ENCODE peak calls at places on chromosome 20, in six cellular contexts. I, M, O, H, V and Y are unnamed samples.

GRCh38 chr20:41865938-41866337 is 247.8 kb upstream of the CHD6 start:
- DNase-seq in I (no peak), M (no peak), O (no peak), H (no peak), V (no peak), Y (no peak)

GRCh38 chr20:60867589-60867988 is 384.5 kb upstream of the CDH4 start:
- DNase-seq in I (no peak), M (no peak), O (no peak), H (no peak), V (no peak), Y (no peak)

GRCh38 chr20:39660251-39660650 is 698.1 kb downstream of the DHX35 start:
- DNase-seq in I (no peak), M (no peak), O (no peak), H (peak; percentile 1), V (no peak), Y (no peak)

GRCh38 chr20:4041748-4042411 is 26.5 kb upstream of the RNF24 start:
- DNase-seq in I (no peak), M (no peak), O (peak; percentile 87), H (peak; percentile 70), V (no peak), Y (peak; percentile 89)

GRCh38 chr20:905396-905961 is 10.7 kb downstream of the ANGPT4 start:
- DNase-seq in I (no peak), M (no peak), O (no peak), H (no peak), V (no peak), Y (no peak)

GRCh38 chr20:53927990-53928389 is 142.4 kb downstream of the BCAS1 start:
- DNase-seq in I (no peak), M (no peak), O (no peak), H (no peak), V (no peak), Y (no peak)

GRCh38 chr20:47809561-47809960 is 24.3 kb upstream of the SULF2 start:
- DNase-seq in I (peak; percentile 84), M (no peak), O (peak; percentile 77), H (no peak), V (no peak), Y (no peak)

GRCh38 chr20:46757754-46758678 is 48.6 kb downstream of the SLC2A10 start:
- DNase-seq in I (peak; percentile 66), M (no peak), O (peak; percentile 66), H (peak; percentile 62), V (peak; percentile 67), Y (peak; percentile 60)

DNA sequence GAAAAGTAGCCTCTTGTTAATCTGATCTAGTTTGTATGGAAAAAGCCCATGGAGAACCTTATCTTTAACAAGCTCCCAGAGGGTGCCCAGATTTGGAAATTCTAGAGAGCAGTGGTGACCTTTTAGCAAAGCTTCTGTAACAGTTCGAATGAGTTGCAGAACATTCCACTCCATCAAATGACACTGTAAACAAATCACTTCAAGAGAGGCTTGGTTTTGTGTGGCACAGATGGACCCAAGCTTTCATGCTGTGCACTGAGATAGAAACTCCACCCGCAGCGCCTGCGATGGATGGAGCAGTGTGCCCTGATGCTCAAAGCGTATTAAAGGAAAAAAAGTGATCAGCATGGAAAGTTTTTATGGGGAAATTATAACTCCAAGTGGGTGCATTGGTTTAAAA is 55.1 kb upstream of the ISM1 start:
- DNase-seq in I (no peak), M (no peak), O (no peak), H (no peak), V (no peak), Y (no peak)
- H2AK5ac ChIP-seq in I (no peak overlapping the region), M (no peak overlapping the region), O (no peak overlapping the region), H (no peak overlapping the region), V (no peak overlapping the region), Y (no peak overlapping the region)

DNA sequence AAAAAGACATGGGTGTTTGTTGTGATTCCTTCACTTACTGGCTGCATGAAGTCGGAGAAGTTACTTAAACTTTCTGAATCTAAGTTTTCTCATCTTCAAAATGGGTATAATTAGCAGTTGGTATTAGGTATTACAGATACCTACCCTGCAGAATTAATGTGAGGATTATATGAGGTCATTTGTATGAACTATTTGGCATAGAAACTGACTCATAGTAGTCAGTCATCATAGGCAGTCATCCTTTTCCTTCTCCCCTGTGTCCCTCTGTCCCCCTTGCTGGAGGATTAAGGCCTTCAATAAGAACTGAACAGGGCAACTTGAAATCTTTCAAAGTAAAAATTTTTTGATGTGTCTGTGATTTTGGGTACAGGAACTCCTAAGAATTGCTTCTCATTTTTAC is 26.3 kb downstream of the RALGAPB start:
- DNase-seq in I (no peak), M (no peak), O (no peak), H (no peak), V (no peak), Y (peak; percentile 13)
- H2AK5ac ChIP-seq in I (no peak overlapping the region), M (no peak overlapping the region), O (no peak overlapping the region), H (no peak overlapping the region), V (no peak overlapping the region), Y (no peak overlapping the region)

GRCh38 chr20:25310268-25310920 is 62.5 kb downstream of the PYGB start:
- DNase-seq in I (no peak), M (no peak), O (peak; percentile 64), H (peak; percentile 97), V (no peak), Y (peak; percentile 96)

GRCh38 chr20:25309395-25310267 is 61.7 kb downstream of the PYGB start:
- DNase-seq in I (no peak), M (no peak), O (peak; percentile 11), H (peak; percentile 93), V (no peak), Y (peak; percentile 80)

GRCh38 chr20:25306991-25307903 is 59.4 kb downstream of the PYGB start:
- DNase-seq in I (no peak), M (no peak), O (peak; percentile 28), H (no peak), V (no peak), Y (no peak)

GRCh38 chr20:25308083-25308491 is 60.2 kb downstream of the PYGB start:
- DNase-seq in I (no peak), M (no peak), O (no peak), H (no peak), V (no peak), Y (no peak)

GRCh38 chr20:25308671-25309394 is 60.9 kb downstream of the PYGB start:
- DNase-seq in I (no peak), M (no peak), O (no peak), H (peak; percentile 91), V (no peak), Y (peak; percentile 82)
- H2AK5ac ChIP-seq in I (no peak overlapping the region), M (no peak overlapping the region), O (no peak overlapping the region), H (peak overlapping the region; percentile 89), V (no peak overlapping the region), Y (peak overlapping the region; percentile 95)

GRCh38 chr20:51303731-51304670 is 238.5 kb downstream of the NFATC2 start:
- DNase-seq in I (no peak), M (no peak), O (no peak), H (no peak), V (no peak), Y (no peak)
- H2AK5ac ChIP-seq in I (no peak overlapping the region), M (no peak overlapping the region), O (peak overlapping the region; percentile 82), H (no peak overlapping the region), V (no peak overlapping the region), Y (no peak overlapping the region)

GRCh38 chr20:50628853-50629674 is 62.3 kb downstream of the RIPOR3 start:
- DNase-seq in I (no peak), M (no peak), O (no peak), H (no peak), V (no peak), Y (no peak)
- H2AK5ac ChIP-seq in I (no peak overlapping the region), M (no peak overlapping the region), O (no peak overlapping the region), H (peak overlapping the region; percentile 45), V (peak overlapping the region; percentile 88), Y (peak overlapping the region; percentile 74)

DNA sequence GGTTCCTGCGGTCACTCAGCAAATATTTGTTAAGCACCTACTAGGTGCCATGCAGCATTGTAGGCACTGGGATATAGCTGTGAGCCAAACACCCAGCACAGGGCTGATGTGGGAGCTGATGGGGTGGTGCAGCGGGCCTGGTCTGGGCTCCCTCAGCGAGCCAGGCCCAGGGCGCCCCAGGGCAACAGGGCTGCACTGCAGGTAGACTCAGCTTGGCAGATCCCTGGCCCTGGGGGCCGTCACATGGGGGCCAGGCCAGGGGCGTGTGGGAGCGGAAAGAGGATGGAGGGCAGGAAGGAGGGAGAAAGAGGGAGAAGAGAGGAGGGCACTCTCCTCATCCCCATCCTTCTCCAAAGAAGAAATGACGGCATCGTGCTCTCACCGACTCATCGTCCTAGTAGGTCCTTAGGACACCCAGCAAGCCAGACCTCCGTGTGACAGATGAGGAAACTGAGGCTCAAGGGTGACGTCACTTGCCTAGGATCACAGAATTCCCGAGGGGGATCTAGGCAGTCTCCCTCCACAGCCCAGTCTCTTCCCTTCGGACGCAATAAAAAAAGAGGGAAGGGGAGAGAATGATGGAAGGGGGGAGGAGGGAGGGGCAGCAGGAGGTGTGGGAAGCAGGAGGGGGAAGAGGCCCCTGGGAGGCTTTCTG is 53.3 kb downstream of the RBM38 start:
- DNase-seq in I (no peak), M (no peak), O (no peak), H (no peak), V (no peak), Y (no peak)
- H2AK5ac ChIP-seq in I (no peak overlapping the region), M (no peak overlapping the region), O (no peak overlapping the region), H (no peak overlapping the region), V (no peak overlapping the region), Y (peak overlapping the region; percentile 36)

DNA sequence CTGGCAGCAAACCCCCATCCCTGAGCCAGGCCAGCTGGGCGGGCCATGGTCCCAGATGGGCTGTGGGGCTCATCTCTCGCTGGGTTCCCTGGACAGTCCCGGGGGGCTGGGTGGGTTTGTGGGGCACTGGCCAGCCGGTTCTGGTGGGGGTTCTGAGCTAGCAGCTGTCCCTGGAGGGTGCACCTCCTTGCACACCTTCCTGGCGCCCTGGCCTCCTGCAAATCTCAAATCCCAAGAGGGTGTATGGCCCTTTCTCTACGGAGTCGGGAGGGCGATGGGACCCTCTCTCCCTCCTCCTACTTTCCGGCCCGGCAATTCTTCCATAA is 1.2 kb upstream of the LAMA5 start:
- DNase-seq in I (no peak), M (no peak), O (no peak), H (no peak), V (no peak), Y (no peak)
- H2AK5ac ChIP-seq in I (no peak overlapping the region), M (no peak overlapping the region), O (no peak overlapping the region), H (peak overlapping the region; percentile 86), V (peak overlapping the region; percentile 100), Y (peak overlapping the region; percentile 52)

GRCh38 chr20:63247678-63248228 is 6.5 kb downstream of the NKAIN4 start:
- DNase-seq in I (no peak), M (no peak), O (no peak), H (no peak), V (no peak), Y (no peak)
- H2AK5ac ChIP-seq in I (no peak overlapping the region), M (no peak overlapping the region), O (no peak overlapping the region), H (peak overlapping the region; percentile 90), V (no peak overlapping the region), Y (no peak overlapping the region)

GRCh38 chr20:57213924-57214323 is 52.5 kb downstream of the BMP7 start:
- DNase-seq in I (no peak), M (no peak), O (no peak), H (no peak), V (no peak), Y (no peak)

GRCh38 chr20:57211949-57212889 is 54.2 kb downstream of the BMP7 start:
- DNase-seq in I (peak; percentile 75), M (peak; percentile 34), O (peak; percentile 87), H (peak; percentile 74), V (peak; percentile 67), Y (peak; percentile 84)

GRCh38 chr20:57211406-57211805 is 55.0 kb downstream of the BMP7 start:
- DNase-seq in I (no peak), M (no peak), O (no peak), H (no peak), V (no peak), Y (no peak)

GRCh38 chr20:57213291-57213690 is 53.1 kb downstream of the BMP7 start:
- DNase-seq in I (no peak), M (no peak), O (no peak), H (no peak), V (no peak), Y (no peak)

GRCh38 chr20:57212890-57213276 is 53.6 kb downstream of the BMP7 start:
- DNase-seq in I (no peak), M (no peak), O (no peak), H (no peak), V (no peak), Y (no peak)
- H2AK5ac ChIP-seq in I (no peak overlapping the region), M (no peak overlapping the region), O (no peak overlapping the region), H (peak overlapping the region; percentile 42), V (peak overlapping the region; percentile 53), Y (no peak overlapping the region)